ENCODE peak calls at places on chromosomes 13 and 19, in ten cellular contexts. K, N, C, G, E, Q, F, I, B and Z are unnamed samples.

GRCh38 chr13:100808330-100808729 is 133.7 kb upstream of the TMTC4 start:
- DNase-seq in B (no peak), I (no peak), G (no peak), F (no peak), Q (no peak), E (no peak), C (no peak), K (no peak), N (no peak), Z (no peak)

GRCh38 chr13:67515895-67516294 is 285.8 kb upstream of the PCDH9 start:
- DNase-seq in K (no peak), N (no peak), C (no peak), E (peak), G (no peak), B (no peak), I (no peak), F (no peak), Q (peak), Z (no peak)

GRCh38 chr13:32409561-32410440 is 18.1 kb downstream of the N4BP2L1 start:
- DNase-seq in K (no peak), C (no peak), F (peak), N (no peak), G (peak), I (no peak), B (no peak), Q (no peak), E (no peak), Z (peak)

GRCh38 chr19:2988568-2988967 is 11.2 kb downstream of the TLE6 start:
- DNase-seq in N (no peak), K (no peak), E (no peak), B (no peak), C (no peak), F (no peak), I (no peak), G (no peak), Q (no peak), Z (no peak)

GRCh38 chr19:3450796-3451411 is 29.4 kb downstream of the SMIM24 start:
- DNase-seq in E (peak), B (no peak), C (peak), K (no peak), I (no peak), G (peak), Q (peak), N (no peak), F (peak), Z (no peak)

GRCh38 chr19:11570039-11570462 is 7.4 kb downstream of the ACP5 start:
- DNase-seq in K (no peak), C (no peak), B (no peak), I (no peak), Q (peak), F (no peak), G (no peak), N (no peak), E (no peak), Z (no peak)

GRCh38 chr19:55702131-55702627 is 27.2 kb downstream of the EPN1 start:
- DNase-seq in G (peak), F (no peak), Q (no peak), C (no peak), B (no peak), I (no peak), N (no peak), E (no peak), K (no peak), Z (no peak)

GRCh38 chr19:38773469-38774177 is at the start of gene LGALS7:
- DNase-seq in I (no peak), N (no peak), K (no peak), F (no peak), G (no peak), E (no peak), B (no peak), C (no peak), Q (no peak), Z (no peak)

GRCh38 chr13:26560456-26560855 is 3.0 kb downstream of the WASF3 start:
- DNase-seq in G (no peak), I (no peak), F (no peak), E (no peak), B (no peak), K (no peak), N (no peak), Q (no peak), C (no peak), Z (no peak)

GRCh38 chr13:23851106-23851505 is 38.1 kb downstream of the MIPEP start:
- DNase-seq in N (no peak), K (no peak), Q (no peak), F (no peak), C (no peak), I (no peak), E (peak), B (no peak), G (no peak), Z (no peak)

GRCh38 chr19:14979136-14979497 is 547 bp downstream of the SLC1A6 start:
- DNase-seq in Q (no peak), B (no peak), E (no peak), G (no peak), I (peak), C (no peak), K (no peak), F (no peak), N (no peak), Z (no peak)

GRCh38 chr19:51687791-51688664 is 5.1 kb upstream of the SPACA6 start:
- DNase-seq in F (peak), N (no peak), I (no peak), C (peak), G (peak), Q (peak), B (no peak), K (no peak), E (peak), Z (peak)

GRCh38 chr13:45433381-45433790 is 15.2 kb upstream of the SLC25A30 start:
- DNase-seq in Q (no peak), E (no peak), C (no peak), G (no peak), K (no peak), B (no peak), N (no peak), I (no peak), F (no peak), Z (no peak)

GRCh38 chr19:10290876-10291553 is 1.3 kb downstream of the ICAM5 start:
- DNase-seq in N (no peak), E (peak), Q (peak), G (peak), I (peak), C (peak), F (peak), K (peak), B (no peak), Z (peak)

GRCh38 chr19:17931532-17932191 is 1.2 kb upstream of the CCDC124 start:
- DNase-seq in B (no peak), N (no peak), C (no peak), E (no peak), I (peak), F (no peak), K (no peak), Q (no peak), G (no peak), Z (no peak)

GRCh38 chr13:30346159-30346788 is 38.9 kb upstream of the KATNAL1 start:
- DNase-seq in Q (peak), B (peak), C (no peak), G (no peak), E (no peak), I (peak), K (peak), F (no peak), N (peak), Z (no peak)

GRCh38 chr13:91052873-91053272 is 294.6 kb upstream of the MIR17HG start:
- DNase-seq in N (no peak), F (no peak), G (no peak), C (no peak), I (no peak), Q (no peak), E (no peak), K (no peak), B (no peak), Z (no peak)

GRCh38 chr13:86447479-86447878 is 648.3 kb upstream of the SLITRK6 start:
- DNase-seq in B (no peak), G (no peak), F (no peak), Q (no peak), N (no peak), I (no peak), E (no peak), K (no peak), C (no peak), Z (no peak)

GRCh38 chr13:19587635-19588300 is 26.4 kb upstream of the TPTE2 start:
- DNase-seq in Q (peak), G (no peak), C (no peak), I (peak), F (peak), K (no peak), E (peak), N (no peak), B (no peak), Z (peak)

GRCh38 chr13:99433543-99434075 is 67.7 kb upstream of the TM9SF2 start:
- DNase-seq in K (no peak), N (no peak), E (no peak), C (no peak), I (peak), F (no peak), G (no peak), B (no peak), Q (no peak), Z (no peak)

GRCh38 chr13:75749407-75749806 is 113.3 kb downstream of the LMO7 start:
- DNase-seq in F (peak), E (no peak), K (no peak), B (no peak), N (no peak), Q (no peak), I (no peak), G (peak), C (no peak), Z (no peak)

GRCh38 chr13:74290324-74290773 is 156.1 kb upstream of the KLF12 start:
- DNase-seq in G (no peak), Q (peak), E (peak), I (peak), C (peak), F (no peak), K (peak), B (no peak), N (no peak), Z (peak)

GRCh38 chr13:65488606-65489005 is 1741.5 kb downstream of the PCDH9 start:
- DNase-seq in G (no peak), Q (no peak), E (no peak), K (no peak), N (no peak), F (no peak), C (no peak), I (no peak), B (no peak), Z (no peak)